ENCODE peak calls at places on chromosomes 11 and 22, in eight cellular contexts. Z is LoVo; Y is CD8-positive, alpha-beta memory T cell; D is occipital lobe; P is AG20443; J is iPS DF 6.9; K is NCI-H1694 treated with DMSO at 0.1 percent for 48 hours; R is skeletal muscle cell. O is an unnamed sample.
A peak's percentile ranks its signal among the peaks of the same experiment; 100 is the strongest.

GRCh38 chr11:2582958-2583604 is 116.7 kb downstream of the KCNQ1OT1 start:
- DNase-seq in Z (no peak), Y (no peak), D (no peak), P (peak; percentile 8), J (no peak), K (no peak), R (no peak), O (no peak)

GRCh38 chr22:24141586-24141985 is 39.7 kb upstream of the SUSD2 start:
- DNase-seq in Z (no peak), Y (no peak), D (no peak), P (peak; percentile 46), J (no peak), K (no peak), R (no peak), O (no peak)

GRCh38 chr22:50600541-50600940 is at the start of gene MAPK8IP2:
- DNase-seq in Z (peak; percentile 36), Y (no peak), D (no peak), P (peak; percentile 42), J (no peak), K (peak; percentile 26), R (no peak), O (no peak)

GRCh38 chr11:134644489-134645456 is 232.7 kb upstream of the B3GAT1 start:
- DNase-seq in Z (no peak), Y (no peak), D (no peak), P (no peak), J (no peak), K (no peak), R (no peak), O (no peak)

GRCh38 chr11:93522448-93522847 is 20.7 kb downstream of the SMCO4 start:
- DNase-seq in Z (no peak), Y (no peak), D (no peak), P (no peak), J (no peak), K (no peak), R (no peak), O (no peak)

GRCh38 chr11:40683010-40683409 is 776.4 kb downstream of the LRRC4C start:
- DNase-seq in Z (no peak), Y (no peak), D (no peak), P (no peak), J (no peak), K (no peak), R (no peak), O (no peak)

GRCh38 chr11:45927332-45927683 is 4.9 kb downstream of the LARGE2 start:
- DNase-seq in Z (no peak), Y (no peak), D (no peak), P (no peak), J (no peak), K (no peak), R (no peak), O (no peak)

GRCh38 chr22:48968201-48968959 is 859.3 kb downstream of the BRD1 start:
- DNase-seq in Z (peak; percentile 10), Y (no peak), D (no peak), P (no peak), J (no peak), K (no peak), R (no peak), O (no peak)

GRCh38 chr11:102276302-102277182 is 40.7 kb upstream of the BIRC3 start:
- DNase-seq in Z (no peak), Y (no peak), D (no peak), P (no peak), J (no peak), K (no peak), R (no peak), O (no peak)

GRCh38 chr11:75815345-75815983 is 454 bp downstream of the UVRAG start:
- DNase-seq in Z (no peak), Y (peak; percentile 61), D (no peak), P (peak; percentile 66), J (no peak), K (no peak), R (no peak), O (no peak)

GRCh38 chr22:41047741-41048140 is 44.7 kb upstream of the EP300 start:
- DNase-seq in Z (no peak), Y (no peak), D (no peak), P (no peak), J (no peak), K (no peak), R (no peak), O (no peak)

GRCh38 chr11:12802418-12803085 is 128.3 kb downstream of the TEAD1 start:
- DNase-seq in Z (peak; percentile 98), Y (no peak), D (no peak), P (no peak), J (no peak), K (no peak), R (no peak), O (no peak)

GRCh38 chr11:64879226-64879900 is 942 bp upstream of the EHD1 start:
- DNase-seq in Z (no peak), Y (no peak), D (no peak), P (no peak), J (no peak), K (no peak), R (no peak), O (no peak)

GRCh38 chr22:23168381-23169031 is 11.8 kb upstream of the BCR start:
- DNase-seq in Z (no peak), Y (no peak), D (no peak), P (no peak), J (no peak), K (peak; percentile 86), R (no peak), O (no peak)

GRCh38 chr11:72038491-72038890 is 39.8 kb downstream of the IL18BP start:
- DNase-seq in Z (no peak), Y (no peak), D (peak; percentile 72), P (peak; percentile 90), J (no peak), K (peak; percentile 58), R (peak; percentile 54), O (no peak)

GRCh38 chr11:48154162-48154561 is 62.4 kb upstream of the OR4B1 start:
- DNase-seq in Z (no peak), Y (no peak), D (no peak), P (peak; percentile 76), J (no peak), K (no peak), R (no peak), O (no peak)

GRCh38 chr11:83355406-83355805 is 69.2 kb upstream of the CCDC90B start:
- DNase-seq in Z (no peak), Y (no peak), D (no peak), P (no peak), J (no peak), K (no peak), R (no peak), O (no peak)

GRCh38 chr11:87056091-87056490 is 18.4 kb downstream of the TMEM135 start:
- DNase-seq in Z (no peak), Y (no peak), D (no peak), P (no peak), J (no peak), K (no peak), R (no peak), O (no peak)

GRCh38 chr22:46592390-46592872 is 27.8 kb upstream of the GRAMD4 start:
- DNase-seq in Z (no peak), Y (peak; percentile 20), D (peak; percentile 32), P (peak; percentile 83), J (no peak), K (no peak), R (peak; percentile 53), O (no peak)

GRCh38 chr11:73201249-73201648 is 16.8 kb upstream of the P2RY2 start:
- DNase-seq in Z (no peak), Y (no peak), D (no peak), P (no peak), J (no peak), K (no peak), R (peak; percentile 27), O (no peak)

GRCh38 chr11:76759092-76759491 is 24.1 kb upstream of the TSKU start:
- DNase-seq in Z (no peak), Y (no peak), D (no peak), P (no peak), J (no peak), K (no peak), R (no peak), O (peak; percentile 79)

GRCh38 chr22:48347311-48347710 is 1480.4 kb downstream of the BRD1 start:
- DNase-seq in Z (no peak), Y (no peak), D (no peak), P (no peak), J (no peak), K (no peak), R (no peak), O (no peak)

GRCh38 chr11:10600570-10601248 is 32.2 kb upstream of the LYVE1 start:
- DNase-seq in Z (no peak), Y (no peak), D (no peak), P (no peak), J (no peak), K (no peak), R (no peak), O (no peak)

GRCh38 chr11:119593346-119593745 is 135.7 kb downstream of the NECTIN1 start:
- DNase-seq in Z (no peak), Y (no peak), D (no peak), P (no peak), J (no peak), K (no peak), R (no peak), O (no peak)

GRCh38 chr22:23579870-23580585 is at the start of gene IGLL1:
- DNase-seq in Z (no peak), Y (no peak), D (no peak), P (no peak), J (no peak), K (no peak), R (no peak), O (no peak)

GRCh38 chr11:96134622-96135021 is 208.4 kb downstream of the MAML2 start:
- DNase-seq in Z (peak; percentile 56), Y (no peak), D (no peak), P (no peak), J (no peak), K (no peak), R (no peak), O (no peak)

GRCh38 chr11:94130589-94131362 is 2.1 kb downstream of the PANX1 start:
- DNase-seq in Z (no peak), Y (no peak), D (no peak), P (peak; percentile 83), J (no peak), K (no peak), R (peak; percentile 85), O (no peak)

GRCh38 chr11:875769-876301 is 33.2 kb downstream of the TSPAN4 start:
- DNase-seq in Z (no peak), Y (no peak), D (peak; percentile 26), P (no peak), J (no peak), K (peak; percentile 84), R (no peak), O (no peak)

GRCh38 chr11:6473481-6474422 is at the start of gene TRIM3:
- DNase-seq in Z (peak; percentile 83), Y (peak; percentile 82), D (peak; percentile 93), P (peak; percentile 99), J (peak; percentile 58), K (peak; percentile 6), R (peak; percentile 75), O (peak; percentile 72)

GRCh38 chr11:77416357-77416756 is 57.5 kb downstream of the PAK1 start:
- DNase-seq in Z (no peak), Y (no peak), D (no peak), P (no peak), J (no peak), K (no peak), R (no peak), O (no peak)

GRCh38 chr11:19953909-19954308 is 206.4 kb downstream of the DBX1 start:
- DNase-seq in Z (peak; percentile 9), Y (no peak), D (no peak), P (peak; percentile 77), J (no peak), K (peak; percentile 6), R (peak; percentile 75), O (peak; percentile 57)

GRCh38 chr11:55726715-55727324 is 46.4 kb upstream of the OR5D13 start:
- DNase-seq in Z (no peak), Y (no peak), D (no peak), P (no peak), J (no peak), K (no peak), R (no peak), O (peak; percentile 33)

GRCh38 chr11:16607675-16608644 is 130.5 kb upstream of the C11orf58 start:
- DNase-seq in Z (no peak), Y (no peak), D (peak; percentile 33), P (peak; percentile 20), J (no peak), K (no peak), R (no peak), O (no peak)

GRCh38 chr11:128523616-128524015 is 63.7 kb downstream of the ETS1 start:
- DNase-seq in Z (no peak), Y (no peak), D (no peak), P (peak; percentile 25), J (no peak), K (no peak), R (peak; percentile 73), O (no peak)